ENCODE peak calls at places on chromosomes 3 and 15, in five cellular contexts. One of them, this sample, is unnamed.

GRCh38 chr3:13852638-13853009 is 27.2 kb downstream of the WNT7A start:
- DNase-seq in spleen: no peak
- DNase-seq in cardiac fibroblast: no peak
- DNase-seq in dorsolateral prefrontal cortex: no peak
- DNase-seq in CD4-positive, alpha-beta T cell: no peak
- DNase-seq in this sample: no peak

GRCh38 chr3:135929670-135930069 is 35.9 kb upstream of the PPP2R3A start:
- DNase-seq in CD4-positive, alpha-beta T cell: no peak
- DNase-seq in dorsolateral prefrontal cortex: no peak
- DNase-seq in spleen: no peak
- DNase-seq in cardiac fibroblast: peak
- DNase-seq in this sample: no peak

GRCh38 chr3:106809633-106810460 is 567.4 kb upstream of the CCDC54 start:
- DNase-seq in CD4-positive, alpha-beta T cell: no peak
- DNase-seq in cardiac fibroblast: peak
- DNase-seq in dorsolateral prefrontal cortex: no peak
- DNase-seq in spleen: no peak
- DNase-seq in this sample: no peak

GRCh38 chr3:55481918-55482495 is 5.1 kb downstream of the WNT5A start:
- DNase-seq in CD4-positive, alpha-beta T cell: no peak
- DNase-seq in dorsolateral prefrontal cortex: no peak
- DNase-seq in cardiac fibroblast: no peak
- DNase-seq in spleen: no peak
- DNase-seq in this sample: no peak

GRCh38 chr15:30859091-30859874 is 44.4 kb upstream of the FAN1 start:
- DNase-seq in dorsolateral prefrontal cortex: no peak
- DNase-seq in cardiac fibroblast: peak
- DNase-seq in CD4-positive, alpha-beta T cell: no peak
- DNase-seq in spleen: no peak
- DNase-seq in this sample: no peak

GRCh38 chr3:195009607-195010006 is 261.4 kb downstream of the XXYLT1 start:
- DNase-seq in CD4-positive, alpha-beta T cell: no peak
- DNase-seq in dorsolateral prefrontal cortex: peak
- DNase-seq in cardiac fibroblast: no peak
- DNase-seq in spleen: no peak
- DNase-seq in this sample: no peak

GRCh38 chr3:127350172-127351050 is 62.6 kb upstream of the PRR20G start:
- DNase-seq in spleen: no peak
- DNase-seq in cardiac fibroblast: no peak
- DNase-seq in CD4-positive, alpha-beta T cell: no peak
- DNase-seq in dorsolateral prefrontal cortex: no peak
- DNase-seq in this sample: no peak

GRCh38 chr3:101936419-101937331 is 87.4 kb downstream of the NFKBIZ start:
- DNase-seq in spleen: no peak
- DNase-seq in cardiac fibroblast: peak
- DNase-seq in CD4-positive, alpha-beta T cell: no peak
- DNase-seq in dorsolateral prefrontal cortex: no peak
- DNase-seq in this sample: no peak

GRCh38 chr3:46576899-46577298 is 10.8 kb upstream of the LRRC2 start:
- DNase-seq in CD4-positive, alpha-beta T cell: no peak
- DNase-seq in cardiac fibroblast: no peak
- DNase-seq in dorsolateral prefrontal cortex: no peak
- DNase-seq in spleen: no peak
- DNase-seq in this sample: no peak

GRCh38 chr3:67624687-67625086 is 29.7 kb downstream of the SUCLG2 start:
- DNase-seq in cardiac fibroblast: no peak
- DNase-seq in spleen: no peak
- DNase-seq in CD4-positive, alpha-beta T cell: no peak
- DNase-seq in dorsolateral prefrontal cortex: no peak
- DNase-seq in this sample: no peak

GRCh38 chr3:67620869-67621268 is 33.5 kb downstream of the SUCLG2 start:
- DNase-seq in dorsolateral prefrontal cortex: no peak
- DNase-seq in CD4-positive, alpha-beta T cell: no peak
- DNase-seq in spleen: no peak
- DNase-seq in cardiac fibroblast: no peak
- DNase-seq in this sample: no peak

GRCh38 chr3:67622652-67623051 is 31.8 kb downstream of the SUCLG2 start:
- DNase-seq in CD4-positive, alpha-beta T cell: no peak
- DNase-seq in dorsolateral prefrontal cortex: no peak
- DNase-seq in spleen: no peak
- DNase-seq in cardiac fibroblast: no peak
- DNase-seq in this sample: no peak

GRCh38 chr3:67619966-67620365 is 34.4 kb downstream of the SUCLG2 start:
- DNase-seq in CD4-positive, alpha-beta T cell: no peak
- DNase-seq in dorsolateral prefrontal cortex: no peak
- DNase-seq in spleen: no peak
- DNase-seq in cardiac fibroblast: no peak
- DNase-seq in this sample: no peak

GRCh38 chr3:67624078-67624477 is 30.3 kb downstream of the SUCLG2 start:
- DNase-seq in spleen: no peak
- DNase-seq in CD4-positive, alpha-beta T cell: no peak
- DNase-seq in cardiac fibroblast: no peak
- DNase-seq in dorsolateral prefrontal cortex: no peak
- DNase-seq in this sample: no peak
- TF ChIP-seq CTCF in spleen: no peak
- TF ChIP-seq CTCF in CD4-positive, alpha-beta T cell: no peak
- TF ChIP-seq CTCF in cardiac fibroblast: no peak
- TF ChIP-seq CTCF in dorsolateral prefrontal cortex: no peak
- TF ChIP-seq CTCF in this sample: no peak

GRCh38 chr15:60272623-60273022 is 125.2 kb downstream of the ANXA2 start:
- DNase-seq in spleen: no peak
- DNase-seq in CD4-positive, alpha-beta T cell: no peak
- DNase-seq in dorsolateral prefrontal cortex: no peak
- DNase-seq in cardiac fibroblast: no peak
- DNase-seq in this sample: no peak
- TF ChIP-seq CTCF in spleen: no peak
- TF ChIP-seq CTCF in CD4-positive, alpha-beta T cell: no peak
- TF ChIP-seq CTCF in dorsolateral prefrontal cortex: no peak
- TF ChIP-seq CTCF in cardiac fibroblast: no peak
- TF ChIP-seq CTCF in this sample: no peak

GRCh38 chr3:45185461-45185860 is 39.3 kb upstream of the CDCP1 start:
- DNase-seq in cardiac fibroblast: no peak
- DNase-seq in dorsolateral prefrontal cortex: no peak
- DNase-seq in spleen: peak
- DNase-seq in CD4-positive, alpha-beta T cell: no peak
- DNase-seq in this sample: no peak

GRCh38 chr3:45186871-45187270 is 39.2 kb downstream of the TMEM158 start:
- DNase-seq in spleen: peak
- DNase-seq in cardiac fibroblast: no peak
- DNase-seq in CD4-positive, alpha-beta T cell: no peak
- DNase-seq in dorsolateral prefrontal cortex: no peak
- DNase-seq in this sample: no peak

GRCh38 chr3:45187597-45188210 is 38.4 kb downstream of the TMEM158 start:
- DNase-seq in spleen: peak
- DNase-seq in dorsolateral prefrontal cortex: no peak
- DNase-seq in cardiac fibroblast: no peak
- DNase-seq in CD4-positive, alpha-beta T cell: no peak
- DNase-seq in this sample: no peak

GRCh38 chr3:45182915-45183881 is 37.0 kb upstream of the CDCP1 start:
- DNase-seq in CD4-positive, alpha-beta T cell: no peak
- DNase-seq in cardiac fibroblast: peak
- DNase-seq in spleen: peak
- DNase-seq in dorsolateral prefrontal cortex: no peak
- DNase-seq in this sample: no peak

DNA sequence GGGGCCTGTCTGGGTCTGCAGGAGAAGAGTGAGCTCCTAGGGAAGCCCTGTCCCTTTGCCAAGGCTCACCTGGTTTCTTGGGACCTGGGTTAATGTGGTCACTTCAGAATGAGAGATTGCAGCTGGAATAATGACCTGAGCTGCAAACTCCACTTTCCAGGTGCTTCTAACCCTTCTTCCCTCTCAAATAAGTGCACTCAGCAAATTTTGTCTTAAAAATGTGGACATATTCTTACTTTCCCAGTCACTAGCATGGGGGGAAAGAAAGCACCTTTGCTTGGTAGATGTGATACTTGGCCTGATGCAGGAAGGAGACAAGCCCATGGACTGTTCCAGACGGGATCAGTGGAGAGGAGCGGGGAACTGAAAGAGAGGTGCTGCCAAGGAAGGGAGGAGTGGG is 38.9 kb upstream of the CDCP1 start:
- DNase-seq in spleen: peak
- DNase-seq in dorsolateral prefrontal cortex: no peak
- DNase-seq in cardiac fibroblast: no peak
- DNase-seq in CD4-positive, alpha-beta T cell: no peak
- DNase-seq in this sample: no peak
- TF ChIP-seq CTCF in spleen: no peak
- TF ChIP-seq CTCF in dorsolateral prefrontal cortex: no peak
- TF ChIP-seq CTCF in cardiac fibroblast: no peak
- TF ChIP-seq CTCF in CD4-positive, alpha-beta T cell: no peak
- TF ChIP-seq CTCF in this sample: no peak

DNA sequence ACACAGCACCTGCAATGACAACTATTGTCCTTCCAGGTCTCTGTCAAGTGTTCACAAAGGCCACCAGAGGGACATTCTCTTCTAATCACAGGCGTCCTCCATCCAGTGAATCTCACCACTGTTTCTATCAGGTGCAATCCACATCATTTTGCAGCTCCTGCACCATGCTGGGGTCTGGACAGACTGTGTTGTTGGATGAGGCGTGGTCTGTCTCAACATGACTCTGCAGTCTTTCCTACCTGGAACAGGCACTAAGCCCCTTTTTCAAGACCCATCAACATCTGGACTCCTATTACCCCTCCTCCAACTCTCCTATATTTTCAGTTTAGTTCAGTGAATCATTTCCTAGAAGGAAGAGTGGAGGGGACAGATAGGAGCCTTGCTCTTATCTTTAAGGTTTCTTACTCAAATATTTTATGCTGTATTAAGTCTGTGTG is 31.5 kb upstream of the VEPH1 start:
- DNase-seq in CD4-positive, alpha-beta T cell: no peak
- DNase-seq in dorsolateral prefrontal cortex: no peak
- DNase-seq in spleen: no peak
- DNase-seq in cardiac fibroblast: no peak
- DNase-seq in this sample: no peak
- TF ChIP-seq CTCF in CD4-positive, alpha-beta T cell: no peak
- TF ChIP-seq CTCF in dorsolateral prefrontal cortex: no peak
- TF ChIP-seq CTCF in spleen: no peak
- TF ChIP-seq CTCF in cardiac fibroblast: no peak
- TF ChIP-seq CTCF in this sample: no peak

DNA sequence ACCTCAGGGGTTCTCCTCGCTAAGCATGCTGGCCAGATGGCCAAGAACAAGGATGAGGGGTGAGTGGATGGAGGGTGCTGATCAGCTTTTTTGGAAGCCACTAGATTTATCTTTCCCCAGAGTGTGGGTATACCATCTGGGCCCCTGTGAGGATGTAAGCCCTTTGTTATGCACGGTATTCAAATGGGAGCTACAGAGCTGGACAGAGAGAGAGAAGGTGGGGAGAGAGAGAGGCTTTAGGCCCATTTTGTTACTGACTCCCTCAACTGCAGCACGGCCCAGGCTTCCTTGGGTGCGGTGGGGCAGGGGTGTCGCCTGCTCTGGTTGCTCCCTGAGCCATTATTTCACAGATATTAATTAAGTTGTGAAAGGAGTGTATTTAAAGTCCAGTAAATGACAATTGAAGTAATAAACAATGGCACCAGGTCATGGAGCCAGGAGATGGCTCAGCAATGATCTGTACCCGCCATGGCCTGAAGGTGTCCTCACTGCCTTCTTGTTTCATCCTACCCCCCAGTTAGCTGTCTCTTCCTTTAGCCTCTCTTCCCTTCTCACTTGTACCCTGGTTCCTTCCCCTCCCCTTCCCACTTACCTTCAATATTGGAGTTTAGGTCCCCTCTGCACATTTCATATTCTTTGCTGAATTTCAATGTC is 158.0 kb downstream of the CLSTN2 start:
- DNase-seq in CD4-positive, alpha-beta T cell: no peak
- DNase-seq in dorsolateral prefrontal cortex: no peak
- DNase-seq in cardiac fibroblast: no peak
- DNase-seq in spleen: no peak
- DNase-seq in this sample: no peak
- TF ChIP-seq CTCF in CD4-positive, alpha-beta T cell: no peak
- TF ChIP-seq CTCF in dorsolateral prefrontal cortex: peak
- TF ChIP-seq CTCF in cardiac fibroblast: no peak
- TF ChIP-seq CTCF in spleen: no peak
- TF ChIP-seq CTCF in this sample: no peak

GRCh38 chr3:113695818-113696645 is at the start of gene USF3:
- DNase-seq in dorsolateral prefrontal cortex: peak
- DNase-seq in spleen: peak
- DNase-seq in cardiac fibroblast: peak
- DNase-seq in CD4-positive, alpha-beta T cell: peak
- DNase-seq in this sample: no peak
- TF ChIP-seq CTCF in dorsolateral prefrontal cortex: peak
- TF ChIP-seq CTCF in spleen: no peak
- TF ChIP-seq CTCF in cardiac fibroblast: no peak
- TF ChIP-seq CTCF in CD4-positive, alpha-beta T cell: no peak
- TF ChIP-seq CTCF in this sample: no peak

GRCh38 chr3:192772495-192772894 is 45.2 kb upstream of the FGF12 start:
- DNase-seq in spleen: no peak
- DNase-seq in cardiac fibroblast: peak
- DNase-seq in dorsolateral prefrontal cortex: peak
- DNase-seq in CD4-positive, alpha-beta T cell: no peak
- DNase-seq in this sample: no peak
- TF ChIP-seq CTCF in spleen: peak
- TF ChIP-seq CTCF in cardiac fibroblast: peak
- TF ChIP-seq CTCF in dorsolateral prefrontal cortex: peak
- TF ChIP-seq CTCF in CD4-positive, alpha-beta T cell: no peak
- TF ChIP-seq CTCF in this sample: no peak

DNA sequence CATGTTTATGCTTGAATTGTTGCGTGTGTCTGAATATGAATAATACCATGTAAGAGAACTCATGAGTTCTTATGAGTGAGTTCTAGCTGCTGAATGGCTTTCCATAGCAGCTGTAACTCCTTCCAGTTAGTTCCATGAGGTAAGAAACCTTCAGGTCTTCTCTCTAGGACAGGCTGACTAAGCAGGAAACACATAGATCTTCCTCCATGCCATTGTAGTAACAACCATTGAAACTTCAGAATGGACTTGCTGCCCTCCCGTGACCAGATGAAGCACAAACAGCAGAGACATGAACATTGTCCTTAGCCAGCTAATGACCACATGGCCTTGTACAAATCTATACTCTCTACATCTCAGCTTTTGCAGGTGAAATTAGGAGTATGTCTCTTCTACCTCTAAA is 200.0 kb downstream of the ZNF385D start:
- DNase-seq in cardiac fibroblast: peak
- DNase-seq in CD4-positive, alpha-beta T cell: no peak
- DNase-seq in dorsolateral prefrontal cortex: no peak
- DNase-seq in spleen: no peak
- DNase-seq in this sample: no peak
- TF ChIP-seq CTCF in cardiac fibroblast: no peak
- TF ChIP-seq CTCF in CD4-positive, alpha-beta T cell: no peak
- TF ChIP-seq CTCF in dorsolateral prefrontal cortex: no peak
- TF ChIP-seq CTCF in spleen: no peak
- TF ChIP-seq CTCF in this sample: no peak

DNA sequence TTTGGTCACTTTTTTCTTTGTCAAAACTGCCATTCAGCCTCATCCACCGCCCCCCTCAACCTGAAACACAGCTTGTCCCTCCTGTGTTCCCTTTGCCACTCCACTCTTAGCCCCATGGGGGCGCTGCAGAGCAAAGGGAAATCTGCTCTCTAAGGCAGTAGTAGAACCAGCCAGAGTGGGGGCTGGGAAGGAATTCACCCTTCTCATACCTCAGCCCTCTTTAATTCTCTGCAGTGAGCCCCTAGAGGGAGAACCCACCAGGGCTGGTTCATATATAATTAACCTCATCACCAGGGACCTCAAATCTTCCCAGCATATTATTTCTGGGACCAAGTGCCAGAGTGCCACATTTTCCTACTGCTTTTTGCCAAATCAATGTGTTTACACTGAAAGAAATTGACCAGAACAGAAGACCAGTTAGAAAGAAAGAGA is 2.8 kb upstream of the BCL6 start:
- DNase-seq in CD4-positive, alpha-beta T cell: peak
- DNase-seq in spleen: peak
- DNase-seq in cardiac fibroblast: peak
- DNase-seq in dorsolateral prefrontal cortex: peak
- DNase-seq in this sample: peak
- TF ChIP-seq CTCF in CD4-positive, alpha-beta T cell: peak
- TF ChIP-seq CTCF in spleen: peak
- TF ChIP-seq CTCF in cardiac fibroblast: peak
- TF ChIP-seq CTCF in dorsolateral prefrontal cortex: peak
- TF ChIP-seq CTCF in this sample: peak

GRCh38 chr3:169624533-169624972 is 39.0 kb downstream of the MECOM start:
- DNase-seq in cardiac fibroblast: no peak
- DNase-seq in dorsolateral prefrontal cortex: no peak
- DNase-seq in CD4-positive, alpha-beta T cell: no peak
- DNase-seq in spleen: no peak
- DNase-seq in this sample: no peak
- TF ChIP-seq CTCF in cardiac fibroblast: no peak
- TF ChIP-seq CTCF in dorsolateral prefrontal cortex: no peak
- TF ChIP-seq CTCF in CD4-positive, alpha-beta T cell: no peak
- TF ChIP-seq CTCF in spleen: no peak
- TF ChIP-seq CTCF in this sample: no peak